ENCODE peak calls at places on chromosome 22, in eight cellular contexts. Z, P, M, W, R, J, T and V are unnamed samples.

GRCh38 chr22:38163844-38164577 is 17.6 kb downstream of the PLA2G6 start:
- DNase-seq in Z (no peak), P (peak), M (no peak), W (no peak), R (no peak), J (no peak), T (no peak), V (no peak)

GRCh38 chr22:30267382-30268302 is 991 bp upstream of the OSM start:
- DNase-seq in Z (no peak), P (peak), M (no peak), W (no peak), R (peak), J (no peak), T (no peak), V (no peak)

GRCh38 chr22:22507743-22508273 is 734 bp downstream of the ZNF280B start:
- DNase-seq in Z (no peak), P (peak), M (no peak), W (no peak), R (no peak), J (no peak), T (no peak), V (no peak)

GRCh38 chr22:46626911-46627805 is 7.0 kb downstream of the GRAMD4 start:
- DNase-seq in Z (no peak), P (no peak), M (no peak), W (peak), R (no peak), J (no peak), T (peak), V (no peak)

GRCh38 chr22:42436402-42436801 is 4.2 kb upstream of the NFAM1 start:
- DNase-seq in Z (no peak), P (no peak), M (no peak), W (no peak), R (no peak), J (no peak), T (no peak), V (no peak)

GRCh38 chr22:32916025-32916424 is 114.5 kb downstream of the TIMP3 start:
- DNase-seq in Z (no peak), P (no peak), M (no peak), W (no peak), R (no peak), J (no peak), T (no peak), V (no peak)

GRCh38 chr22:49641770-49642313 is 185.8 kb downstream of the BRD1 start:
- DNase-seq in Z (no peak), P (no peak), M (no peak), W (no peak), R (no peak), J (no peak), T (no peak), V (no peak)

GRCh38 chr22:26893711-26894110 is 236.3 kb downstream of the MIAT start:
- DNase-seq in Z (no peak), P (no peak), M (no peak), W (no peak), R (no peak), J (no peak), T (peak), V (no peak)

GRCh38 chr22:30694171-30694637 is 470 bp upstream of the OSBP2 start:
- DNase-seq in Z (peak), P (peak), M (peak), W (peak), R (peak), J (peak), T (no peak), V (no peak)

GRCh38 chr22:18023509-18024275 is 669 bp downstream of the MICAL3 start:
- DNase-seq in Z (peak), P (peak), M (peak), W (peak), R (no peak), J (peak), T (peak), V (peak)